ENCODE peak calls at places on chromosomes 16 and 17, in eight cellular contexts. G is A549, T is GM23338, Q is BJ, X is neural crest cell, H is mucosa of descending colon, L is KG1, C is NCI-H2029 treated with DMSO at 0.1 percent for 48 hours. Y is an unnamed sample.

GRCh38 chr17:28038802-28039600 is 3.5 kb upstream of the NLK start:
- DNase-seq in G (no peak), T (no peak), Q (peak; percentile 39), X (no peak), H (no peak), L (no peak), C (no peak), Y (no peak)

GRCh38 chr16:17416461-17417221 is 54.1 kb downstream of the XYLT1 start:
- DNase-seq in G (no peak), T (peak; percentile 78), Q (no peak), X (peak; percentile 6), H (peak; percentile 61), L (no peak), C (no peak), Y (peak; percentile 77)

GRCh38 chr17:62802531-62803205 is 5.4 kb downstream of the MARCHF10 start:
- DNase-seq in G (no peak), T (no peak), Q (no peak), X (no peak), H (no peak), L (no peak), C (no peak), Y (no peak)

GRCh38 chr16:30839523-30840227 is 52.7 kb upstream of the ZNF629 start:
- DNase-seq in G (no peak), T (peak; percentile 24), Q (no peak), X (no peak), H (no peak), L (no peak), C (no peak), Y (no peak)

GRCh38 chr16:66696669-66697630 is at the start of gene CMTM4:
- DNase-seq in G (peak; percentile 81), T (peak; percentile 90), Q (peak; percentile 34), X (peak; percentile 67), H (peak; percentile 89), L (peak; percentile 63), C (no peak), Y (peak; percentile 82)

GRCh38 chr17:49359990-49360795 is 1.9 kb downstream of the ZNF652 start:
- DNase-seq in G (no peak), T (no peak), Q (no peak), X (no peak), H (no peak), L (no peak), C (no peak), Y (no peak)

GRCh38 chr16:17160285-17160854 is 310.4 kb downstream of the XYLT1 start:
- DNase-seq in G (no peak), T (peak; percentile 42), Q (no peak), X (peak; percentile 31), H (no peak), L (no peak), C (no peak), Y (no peak)

GRCh38 chr16:27217256-27217655 is 13.9 kb downstream of the KDM8 start:
- DNase-seq in G (no peak), T (peak; percentile 69), Q (no peak), X (no peak), H (no peak), L (no peak), C (no peak), Y (no peak)

GRCh38 chr17:18961634-18962493 is 9.9 kb downstream of the SLC5A10 start:
- DNase-seq in G (peak; percentile 64), T (no peak), Q (no peak), X (no peak), H (no peak), L (no peak), C (no peak), Y (peak; percentile 67)

GRCh38 chr17:50911890-50912289 is 45.7 kb upstream of the TOB1 start:
- DNase-seq in G (no peak), T (peak; percentile 60), Q (no peak), X (no peak), H (no peak), L (no peak), C (no peak), Y (no peak)

GRCh38 chr16:31128711-31129567 is 6.6 kb downstream of the PRSS8 start:
- DNase-seq in G (no peak), T (no peak), Q (no peak), X (no peak), H (peak; percentile 81), L (peak; percentile 29), C (no peak), Y (no peak)

GRCh38 chr16:84925092-84925772 is 86.1 kb downstream of the ZDHHC7 start:
- DNase-seq in G (peak; percentile 48), T (peak; percentile 80), Q (no peak), X (no peak), H (peak; percentile 59), L (peak; percentile 20), C (no peak), Y (no peak)

GRCh38 chr17:49715717-49716279 is 8.0 kb upstream of the SLC35B1 start:
- DNase-seq in G (no peak), T (no peak), Q (no peak), X (no peak), H (no peak), L (no peak), C (no peak), Y (no peak)

GRCh38 chr17:37259030-37259735 is 116.6 kb upstream of the C17orf78 start:
- DNase-seq in G (no peak), T (no peak), Q (no peak), X (no peak), H (no peak), L (no peak), C (no peak), Y (peak; percentile 1)

GRCh38 chr17:56125830-56126819 is 27.1 kb upstream of the ANKFN1 start:
- DNase-seq in G (peak; percentile 52), T (peak; percentile 76), Q (peak; percentile 64), X (peak; percentile 18), H (no peak), L (no peak), C (peak; percentile 32), Y (peak; percentile 46)

GRCh38 chr17:6508519-6509294 is 47.6 kb downstream of the PITPNM3 start:
- DNase-seq in G (no peak), T (no peak), Q (no peak), X (no peak), H (no peak), L (no peak), C (no peak), Y (peak; percentile 29)

GRCh38 chr16:3175157-3176153 is 12.5 kb upstream of the OR1F1 start:
- DNase-seq in G (peak; percentile 91), T (peak; percentile 80), Q (no peak), X (peak; percentile 45), H (no peak), L (no peak), C (no peak), Y (no peak)

GRCh38 chr17:74637912-74638311 is 14.4 kb upstream of the CD300E start:
- DNase-seq in G (no peak), T (no peak), Q (no peak), X (no peak), H (no peak), L (no peak), C (no peak), Y (no peak)

GRCh38 chr17:49101054-49101534 is 31.5 kb upstream of the B4GALNT2 start:
- DNase-seq in G (no peak), T (no peak), Q (no peak), X (no peak), H (no peak), L (no peak), C (no peak), Y (peak; percentile 86)

GRCh38 chr17:43891851-43892671 is 15.3 kb downstream of the MPP2 start:
- DNase-seq in G (no peak), T (peak; percentile 53), Q (no peak), X (no peak), H (no peak), L (no peak), C (no peak), Y (peak; percentile 34)

GRCh38 chr17:63675607-63676539 is 24.1 kb downstream of the LIMD2 start:
- DNase-seq in G (peak; percentile 40), T (peak; percentile 19), Q (no peak), X (no peak), H (peak; percentile 86), L (no peak), C (peak; percentile 38), Y (peak; percentile 95)

GRCh38 chr16:79288046-79288445 is 312.5 kb downstream of the MAF start:
- DNase-seq in G (no peak), T (no peak), Q (no peak), X (no peak), H (no peak), L (no peak), C (no peak), Y (no peak)

GRCh38 chr17:15384142-15384803 is 42.9 kb upstream of the TEKT3 start:
- DNase-seq in G (no peak), T (peak; percentile 15), Q (no peak), X (no peak), H (peak; percentile 48), L (no peak), C (no peak), Y (peak; percentile 39)

GRCh38 chr17:27608330-27609230 is 22.4 kb upstream of the LGALS9 start:
- DNase-seq in G (no peak), T (no peak), Q (no peak), X (no peak), H (peak; percentile 4), L (no peak), C (no peak), Y (no peak)

GRCh38 chr16:72739577-72739976 is 308.4 kb downstream of the ZFHX3 start:
- DNase-seq in G (no peak), T (peak; percentile 29), Q (peak; percentile 75), X (no peak), H (no peak), L (no peak), C (no peak), Y (peak; percentile 42)

GRCh38 chr16:739560-740458 is 988 bp downstream of the CIAO3 start:
- DNase-seq in G (no peak), T (no peak), Q (no peak), X (no peak), H (peak; percentile 62), L (no peak), C (no peak), Y (no peak)

GRCh38 chr17:21452377-21453143 is 76.4 kb downstream of the KCNJ12 start:
- DNase-seq in G (peak; percentile 62), T (peak; percentile 82), Q (peak; percentile 10), X (no peak), H (peak; percentile 66), L (no peak), C (no peak), Y (no peak)

GRCh38 chr16:24253192-24253591 is 2.9 kb upstream of the CACNG3 start:
- DNase-seq in G (peak; percentile 65), T (peak; percentile 95), Q (no peak), X (peak; percentile 25), H (no peak), L (no peak), C (peak; percentile 67), Y (peak; percentile 38)

GRCh38 chr16:1494129-1494640 is 1.0 kb downstream of the TELO2 start:
- DNase-seq in G (peak; percentile 77), T (peak; percentile 56), Q (peak; percentile 19), X (no peak), H (peak; percentile 61), L (no peak), C (no peak), Y (peak; percentile 71)

GRCh38 chr16:20878682-20879147 is 21.4 kb downstream of the DCUN1D3 start:
- DNase-seq in G (no peak), T (no peak), Q (no peak), X (no peak), H (no peak), L (no peak), C (no peak), Y (no peak)

GRCh38 chr16:64864232-64864803 is 257.5 kb downstream of the CDH11 start:
- DNase-seq in G (no peak), T (no peak), Q (peak; percentile 83), X (no peak), H (no peak), L (no peak), C (no peak), Y (peak; percentile 84)

GRCh38 chr17:34710226-34710625 is 130.8 kb downstream of the TMEM132E start:
- DNase-seq in G (no peak), T (no peak), Q (no peak), X (no peak), H (no peak), L (no peak), C (no peak), Y (no peak)

GRCh38 chr16:81376880-81377279 is 62.1 kb downstream of the GAN start:
- DNase-seq in G (no peak), T (no peak), Q (no peak), X (no peak), H (no peak), L (no peak), C (no peak), Y (no peak)

GRCh38 chr17:72419866-72420774 is 299.3 kb downstream of the SOX9 start:
- DNase-seq in G (no peak), T (no peak), Q (no peak), X (no peak), H (no peak), L (no peak), C (no peak), Y (peak; percentile 32)

Y was measured in RPMI7951.